ENCODE peak calls at places on chromosome 7, in seven cellular contexts. One of them, this sample, is unnamed.

GRCh38 chr7:88835147-88835728 is 39.7 kb upstream of the TEX47 start:
- DNase-seq in tibial artery: no peak
- DNase-seq in cardiac muscle cell: peak; percentile 50
- DNase-seq in upper lobe of right lung: no peak
- DNase-seq in prostate gland: no peak
- DNase-seq in Peyer's patch: no peak
- DNase-seq in heart right ventricle: no peak
- DNase-seq in this sample: no peak

GRCh38 chr7:2567663-2568238 is 9.0 kb downstream of the IQCE start:
- DNase-seq in upper lobe of right lung: no peak
- DNase-seq in heart right ventricle: peak; percentile 34
- DNase-seq in prostate gland: no peak
- DNase-seq in cardiac muscle cell: peak; percentile 57
- DNase-seq in tibial artery: peak; percentile 38
- DNase-seq in Peyer's patch: no peak
- DNase-seq in this sample: peak; percentile 51

GRCh38 chr7:149021725-149022062 is 6.6 kb downstream of the PDIA4 start:
- DNase-seq in tibial artery: no peak
- DNase-seq in heart right ventricle: no peak
- DNase-seq in upper lobe of right lung: no peak
- DNase-seq in cardiac muscle cell: no peak
- DNase-seq in prostate gland: no peak
- DNase-seq in Peyer's patch: no peak
- DNase-seq in this sample: no peak

GRCh38 chr7:124954766-124955165 is 25.1 kb upstream of the POT1 start:
- DNase-seq in heart right ventricle: no peak
- DNase-seq in cardiac muscle cell: no peak
- DNase-seq in prostate gland: no peak
- DNase-seq in tibial artery: no peak
- DNase-seq in upper lobe of right lung: no peak
- DNase-seq in Peyer's patch: no peak
- DNase-seq in this sample: no peak

GRCh38 chr7:22481726-22482125 is 18.3 kb downstream of the STEAP1B start:
- DNase-seq in tibial artery: no peak
- DNase-seq in upper lobe of right lung: no peak
- DNase-seq in Peyer's patch: no peak
- DNase-seq in prostate gland: no peak
- DNase-seq in heart right ventricle: peak; percentile 39
- DNase-seq in cardiac muscle cell: no peak
- DNase-seq in this sample: no peak

GRCh38 chr7:139936760-139937310 is 107.8 kb downstream of the TBXAS1 start:
- DNase-seq in cardiac muscle cell: no peak
- DNase-seq in tibial artery: no peak
- DNase-seq in prostate gland: no peak
- DNase-seq in heart right ventricle: peak; percentile 14
- DNase-seq in upper lobe of right lung: no peak
- DNase-seq in Peyer's patch: no peak
- DNase-seq in this sample: no peak

GRCh38 chr7:27917774-27918314 is 177.9 kb downstream of the TAX1BP1 start:
- DNase-seq in upper lobe of right lung: no peak
- DNase-seq in Peyer's patch: no peak
- DNase-seq in heart right ventricle: no peak
- DNase-seq in tibial artery: no peak
- DNase-seq in prostate gland: no peak
- DNase-seq in cardiac muscle cell: no peak
- DNase-seq in this sample: no peak

GRCh38 chr7:43135129-43135528 is 22.7 kb downstream of the HECW1 start:
- DNase-seq in upper lobe of right lung: no peak
- DNase-seq in prostate gland: no peak
- DNase-seq in heart right ventricle: no peak
- DNase-seq in Peyer's patch: no peak
- DNase-seq in cardiac muscle cell: no peak
- DNase-seq in tibial artery: no peak
- DNase-seq in this sample: no peak

GRCh38 chr7:73698410-73698809 is 15.0 kb downstream of the BUD23 start:
- DNase-seq in upper lobe of right lung: no peak
- DNase-seq in heart right ventricle: no peak
- DNase-seq in prostate gland: no peak
- DNase-seq in Peyer's patch: no peak
- DNase-seq in tibial artery: no peak
- DNase-seq in cardiac muscle cell: no peak
- DNase-seq in this sample: no peak

GRCh38 chr7:1168422-1168821 is 8.4 kb upstream of the ZFAND2A start:
- DNase-seq in tibial artery: no peak
- DNase-seq in upper lobe of right lung: no peak
- DNase-seq in heart right ventricle: no peak
- DNase-seq in prostate gland: no peak
- DNase-seq in Peyer's patch: no peak
- DNase-seq in cardiac muscle cell: no peak
- DNase-seq in this sample: no peak

GRCh38 chr7:150909192-150909591 is 56.9 kb downstream of the AOC1 start:
- DNase-seq in heart right ventricle: no peak
- DNase-seq in tibial artery: no peak
- DNase-seq in cardiac muscle cell: no peak
- DNase-seq in upper lobe of right lung: no peak
- DNase-seq in Peyer's patch: peak; percentile 61
- DNase-seq in prostate gland: no peak
- DNase-seq in this sample: no peak

GRCh38 chr7:111392294-111392693 is 170.0 kb downstream of the IMMP2L start:
- DNase-seq in cardiac muscle cell: no peak
- DNase-seq in Peyer's patch: no peak
- DNase-seq in heart right ventricle: no peak
- DNase-seq in tibial artery: no peak
- DNase-seq in prostate gland: no peak
- DNase-seq in upper lobe of right lung: no peak
- DNase-seq in this sample: no peak

GRCh38 chr7:129831424-129832058 is 121.2 kb downstream of the UBE2H start:
- DNase-seq in heart right ventricle: peak; percentile 28
- DNase-seq in upper lobe of right lung: no peak
- DNase-seq in cardiac muscle cell: peak; percentile 62
- DNase-seq in prostate gland: no peak
- DNase-seq in tibial artery: no peak
- DNase-seq in Peyer's patch: no peak
- DNase-seq in this sample: no peak

GRCh38 chr7:66869660-66870450 is 51.2 kb upstream of the TMEM248 start:
- DNase-seq in heart right ventricle: no peak
- DNase-seq in upper lobe of right lung: no peak
- DNase-seq in cardiac muscle cell: no peak
- DNase-seq in prostate gland: no peak
- DNase-seq in Peyer's patch: no peak
- DNase-seq in tibial artery: no peak
- DNase-seq in this sample: no peak

GRCh38 chr7:9657257-9657656 is 1223.8 kb downstream of the NXPH1 start:
- DNase-seq in Peyer's patch: no peak
- DNase-seq in tibial artery: no peak
- DNase-seq in upper lobe of right lung: no peak
- DNase-seq in heart right ventricle: no peak
- DNase-seq in prostate gland: no peak
- DNase-seq in cardiac muscle cell: no peak
- DNase-seq in this sample: no peak

GRCh38 chr7:96250776-96251361 is 71.0 kb downstream of the SLC25A13 start:
- DNase-seq in cardiac muscle cell: no peak
- DNase-seq in upper lobe of right lung: no peak
- DNase-seq in prostate gland: no peak
- DNase-seq in tibial artery: no peak
- DNase-seq in Peyer's patch: no peak
- DNase-seq in heart right ventricle: no peak
- DNase-seq in this sample: no peak

GRCh38 chr7:158976849-158977593 is 120.7 kb downstream of the DYNC2I1 start:
- DNase-seq in cardiac muscle cell: peak; percentile 83
- DNase-seq in heart right ventricle: peak; percentile 82
- DNase-seq in prostate gland: peak; percentile 75
- DNase-seq in upper lobe of right lung: peak; percentile 90
- DNase-seq in Peyer's patch: peak; percentile 96
- DNase-seq in tibial artery: peak; percentile 88
- DNase-seq in this sample: peak; percentile 87

GRCh38 chr7:115146148-115146547 is 224.3 kb downstream of the MDFIC start:
- DNase-seq in tibial artery: no peak
- DNase-seq in upper lobe of right lung: no peak
- DNase-seq in prostate gland: no peak
- DNase-seq in heart right ventricle: no peak
- DNase-seq in Peyer's patch: no peak
- DNase-seq in cardiac muscle cell: no peak
- DNase-seq in this sample: no peak

GRCh38 chr7:159032753-159033472 is 111.8 kb downstream of the VIPR2 start:
- DNase-seq in upper lobe of right lung: no peak
- DNase-seq in cardiac muscle cell: no peak
- DNase-seq in Peyer's patch: peak; percentile 18
- DNase-seq in heart right ventricle: no peak
- DNase-seq in tibial artery: peak; percentile 16
- DNase-seq in prostate gland: peak; percentile 1
- DNase-seq in this sample: no peak

GRCh38 chr7:135508853-135509588 is 881 bp downstream of the CNOT4 start:
- DNase-seq in heart right ventricle: peak; percentile 13
- DNase-seq in cardiac muscle cell: peak; percentile 37
- DNase-seq in prostate gland: peak; percentile 7
- DNase-seq in tibial artery: no peak
- DNase-seq in Peyer's patch: peak; percentile 48
- DNase-seq in upper lobe of right lung: no peak
- DNase-seq in this sample: no peak

GRCh38 chr7:126419047-126419446 is 833.7 kb downstream of the GRM8 start:
- DNase-seq in tibial artery: no peak
- DNase-seq in cardiac muscle cell: no peak
- DNase-seq in heart right ventricle: no peak
- DNase-seq in upper lobe of right lung: no peak
- DNase-seq in Peyer's patch: no peak
- DNase-seq in prostate gland: no peak
- DNase-seq in this sample: no peak

GRCh38 chr7:128323489-128324362 is 20.0 kb downstream of the RBM28 start:
- DNase-seq in tibial artery: no peak
- DNase-seq in heart right ventricle: peak; percentile 29
- DNase-seq in upper lobe of right lung: no peak
- DNase-seq in Peyer's patch: no peak
- DNase-seq in prostate gland: no peak
- DNase-seq in cardiac muscle cell: no peak
- DNase-seq in this sample: no peak

GRCh38 chr7:44380179-44380830 is 54.9 kb upstream of the CAMK2B start:
- DNase-seq in Peyer's patch: no peak
- DNase-seq in upper lobe of right lung: no peak
- DNase-seq in prostate gland: no peak
- DNase-seq in heart right ventricle: no peak
- DNase-seq in tibial artery: no peak
- DNase-seq in cardiac muscle cell: no peak
- DNase-seq in this sample: no peak
- TF ChIP-seq CTCF in Peyer's patch: no peak
- TF ChIP-seq CTCF in upper lobe of right lung: no peak
- TF ChIP-seq CTCF in prostate gland: no peak
- TF ChIP-seq CTCF in heart right ventricle: no peak
- TF ChIP-seq CTCF in tibial artery: no peak
- TF ChIP-seq CTCF in cardiac muscle cell: no peak
- TF ChIP-seq CTCF in this sample: no peak

DNA sequence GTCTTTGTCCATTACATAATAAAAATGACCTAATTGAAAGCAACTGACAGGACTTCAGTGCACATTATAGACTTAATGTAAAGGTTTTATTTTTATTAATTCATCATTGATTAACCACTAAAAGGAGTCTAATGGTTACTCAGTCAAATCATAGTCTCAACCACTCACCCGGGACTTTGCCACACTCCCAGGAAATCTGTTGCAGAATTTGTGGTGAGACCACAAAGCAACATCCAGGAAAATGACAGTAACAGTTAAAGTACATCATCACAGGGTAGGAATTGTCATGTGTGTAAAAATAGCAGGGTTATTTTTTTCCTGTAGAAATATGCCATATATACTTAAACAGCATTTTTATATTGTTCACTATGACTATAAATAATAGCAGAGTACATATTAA is 6.3 kb upstream of the HGF start:
- DNase-seq in prostate gland: no peak
- DNase-seq in cardiac muscle cell: no peak
- DNase-seq in upper lobe of right lung: no peak
- DNase-seq in Peyer's patch: no peak
- DNase-seq in heart right ventricle: no peak
- DNase-seq in tibial artery: no peak
- DNase-seq in this sample: no peak
- H3K4me1 ChIP-seq in prostate gland: no peaks in the 10 kb centered on the region
- H3K4me1 ChIP-seq in cardiac muscle cell: no peaks in the 10 kb centered on the region
- H3K4me1 ChIP-seq in upper lobe of right lung: no peaks in the 10 kb centered on the region
- H3K4me1 ChIP-seq in Peyer's patch: no peaks in the 10 kb centered on the region
- H3K4me1 ChIP-seq in heart right ventricle: no peaks in the 10 kb centered on the region
- H3K4me1 ChIP-seq in tibial artery: no peaks in the 10 kb centered on the region
- H3K4me1 ChIP-seq in this sample: peaks cover 5% of the 10 kb centered on the region

GRCh38 chr7:132751282-132751647 is 175.0 kb upstream of the PLXNA4 start:
- DNase-seq in cardiac muscle cell: no peak
- DNase-seq in Peyer's patch: no peak
- DNase-seq in prostate gland: no peak
- DNase-seq in heart right ventricle: no peak
- DNase-seq in upper lobe of right lung: no peak
- DNase-seq in tibial artery: no peak
- DNase-seq in this sample: no peak
- H3K36me3 ChIP-seq in cardiac muscle cell: no peaks in the 10 kb centered on the region
- H3K36me3 ChIP-seq in Peyer's patch: no peaks in the 10 kb centered on the region
- H3K36me3 ChIP-seq in prostate gland: no peaks in the 10 kb centered on the region
- H3K36me3 ChIP-seq in heart right ventricle: no peaks in the 10 kb centered on the region
- H3K36me3 ChIP-seq in upper lobe of right lung: no peaks in the 10 kb centered on the region
- H3K36me3 ChIP-seq in tibial artery: no peaks in the 10 kb centered on the region
- H3K36me3 ChIP-seq in this sample: no peaks in the 10 kb centered on the region

DNA sequence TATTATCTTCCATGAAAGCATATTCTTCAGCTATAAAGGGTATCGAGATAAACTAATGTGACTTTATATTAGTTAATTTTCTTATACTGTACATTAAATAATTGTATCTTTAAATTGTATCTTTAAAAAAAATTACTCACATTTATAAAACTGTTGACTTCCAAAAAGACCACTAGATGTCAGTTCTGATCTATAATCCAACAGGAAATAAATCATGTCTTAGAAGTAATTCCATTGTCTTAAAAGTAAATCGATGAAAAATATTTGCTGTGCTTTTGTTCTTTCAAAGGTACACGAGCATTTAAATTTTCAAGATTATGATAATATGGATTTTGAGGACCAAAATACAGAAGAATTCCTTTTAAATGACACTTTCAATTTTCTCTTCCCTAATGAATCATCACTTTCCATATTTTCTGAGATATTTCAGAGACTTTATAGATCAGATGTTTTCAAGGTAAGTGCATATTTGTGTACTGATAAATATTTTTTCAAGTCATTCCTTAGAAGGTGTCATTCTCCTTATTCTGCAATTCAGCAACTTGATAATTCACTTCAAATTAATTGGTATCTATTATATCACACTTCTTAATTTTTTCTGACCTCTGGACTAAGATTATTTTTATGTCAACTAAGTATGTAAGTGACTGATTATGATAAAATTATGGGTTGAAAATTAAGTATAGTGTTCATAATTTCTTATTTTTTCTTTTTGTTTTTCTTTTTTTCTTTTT is 138.5 kb downstream of the CPED1 start:
- DNase-seq in tibial artery: no peak
- DNase-seq in Peyer's patch: no peak
- DNase-seq in heart right ventricle: no peak
- DNase-seq in upper lobe of right lung: no peak
- DNase-seq in prostate gland: no peak
- DNase-seq in cardiac muscle cell: no peak
- DNase-seq in this sample: no peak
- TF ChIP-seq CTCF in tibial artery: no peak
- TF ChIP-seq CTCF in Peyer's patch: peak; percentile 22
- TF ChIP-seq CTCF in heart right ventricle: no peak
- TF ChIP-seq CTCF in upper lobe of right lung: no peak
- TF ChIP-seq CTCF in prostate gland: no peak
- TF ChIP-seq CTCF in cardiac muscle cell: peak; percentile 32
- TF ChIP-seq CTCF in this sample: no peak

This sample was measured in lower lobe of right lung.